ENCODE peak calls at places on chromosomes 1 and 21, in six cellular contexts. U is brain microvascular endothelial cell, G is fibroblast of the aortic adventitia, L is transverse colon, P is fibroblast of mammary gland, F is K562. J is an unnamed sample.
A peak's percentile ranks its signal among the peaks of the same experiment; 100 is the strongest.

GRCh38 chr1:159015440-159015909 is 5.8 kb downstream of the IFI16 start:
- DNase-seq in F (peak; percentile 72), L (peak; percentile 67), P (peak; percentile 96), U (peak; percentile 93), G (peak; percentile 89), J (peak; percentile 47)

GRCh38 chr1:21913258-21913657 is 23.9 kb downstream of the HSPG2 start:
- DNase-seq in G (no peak), U (no peak), L (no peak), F (no peak), P (no peak), J (peak; percentile 86)

GRCh38 chr1:114344656-114345055 is 166.3 kb downstream of the TRIM33 start:
- DNase-seq in U (no peak), L (no peak), G (no peak), F (no peak), P (no peak), J (no peak)

GRCh38 chr21:42495765-42496119 is 282 bp downstream of the RSPH1 start:
- DNase-seq in U (no peak), F (no peak), L (peak; percentile 74), G (no peak), P (peak; percentile 25), J (no peak)

GRCh38 chr1:118360817-118361216 is 175.8 kb upstream of the SPAG17 start:
- DNase-seq in G (peak; percentile 54), U (no peak), P (peak; percentile 73), L (no peak), F (no peak), J (no peak)

GRCh38 chr21:36881223-36881622 is 85.2 kb downstream of the HLCS start:
- DNase-seq in F (no peak), G (no peak), U (peak; percentile 89), P (peak; percentile 79), L (no peak), J (no peak)

GRCh38 chr1:161307230-161307768 is 2.5 kb downstream of the MPZ start:
- DNase-seq in F (peak; percentile 88), G (peak; percentile 32), U (peak; percentile 80), L (no peak), P (peak; percentile 91), J (no peak)

GRCh38 chr1:117820694-117821381 is 108.6 kb downstream of the GDAP2 start:
- DNase-seq in P (peak; percentile 77), G (peak; percentile 67), L (no peak), F (no peak), U (no peak), J (no peak)

GRCh38 chr1:38804062-38804886 is 55.3 kb downstream of the RRAGC start:
- DNase-seq in U (no peak), P (no peak), F (no peak), G (no peak), L (no peak), J (peak; percentile 83)

GRCh38 chr1:245687636-245688535 is 533.1 kb downstream of the KIF26B start:
- DNase-seq in U (no peak), L (no peak), P (no peak), F (no peak), G (no peak), J (peak; percentile 85)

GRCh38 chr1:238900334-238900865 is 486.0 kb upstream of the CHRM3 start:
- DNase-seq in F (no peak), P (no peak), L (no peak), G (no peak), U (no peak), J (peak; percentile 42)

DNA sequence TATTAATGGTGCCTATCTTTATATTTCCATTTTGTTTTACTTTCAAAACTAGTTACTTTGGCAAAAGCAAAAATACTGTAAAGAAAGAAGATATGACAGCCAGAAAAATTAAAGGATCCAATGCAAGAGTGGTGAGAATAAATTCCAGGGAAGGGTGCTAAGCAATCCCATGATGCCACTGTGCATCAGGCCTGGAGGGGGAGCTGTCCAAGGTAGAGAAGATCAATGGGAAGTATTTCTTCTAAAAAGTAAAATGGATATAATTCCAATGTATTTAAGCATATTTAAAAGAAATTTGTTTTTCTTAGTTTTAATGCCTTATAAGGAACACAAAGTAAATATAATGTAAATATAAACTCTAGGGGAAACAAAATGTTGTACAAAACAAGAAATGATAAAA is 1382.2 kb upstream of the B3GALT2 start:
- DNase-seq in U (peak; percentile 10), F (peak; percentile 11), P (no peak), G (no peak), L (no peak), J (peak; percentile 51)
- TF ChIP-seq CTCF in U (peak; percentile 41), F (no peak), P (no peak), G (no peak), L (no peak), J (peak; percentile 44)

GRCh38 chr1:184052750-184053149 is 1.2 kb downstream of the TSEN15 start:
- DNase-seq in U (no peak), F (no peak), G (no peak), P (no peak), L (no peak), J (no peak)
- H3K4me3 ChIP-seq in U (peak overlapping the region; percentile 76), F (peak overlapping the region; percentile 75), G (peak overlapping the region; percentile 85), P (peak overlapping the region; percentile 93), L (no peak overlapping the region), J (peak overlapping the region; percentile 90)

DNA sequence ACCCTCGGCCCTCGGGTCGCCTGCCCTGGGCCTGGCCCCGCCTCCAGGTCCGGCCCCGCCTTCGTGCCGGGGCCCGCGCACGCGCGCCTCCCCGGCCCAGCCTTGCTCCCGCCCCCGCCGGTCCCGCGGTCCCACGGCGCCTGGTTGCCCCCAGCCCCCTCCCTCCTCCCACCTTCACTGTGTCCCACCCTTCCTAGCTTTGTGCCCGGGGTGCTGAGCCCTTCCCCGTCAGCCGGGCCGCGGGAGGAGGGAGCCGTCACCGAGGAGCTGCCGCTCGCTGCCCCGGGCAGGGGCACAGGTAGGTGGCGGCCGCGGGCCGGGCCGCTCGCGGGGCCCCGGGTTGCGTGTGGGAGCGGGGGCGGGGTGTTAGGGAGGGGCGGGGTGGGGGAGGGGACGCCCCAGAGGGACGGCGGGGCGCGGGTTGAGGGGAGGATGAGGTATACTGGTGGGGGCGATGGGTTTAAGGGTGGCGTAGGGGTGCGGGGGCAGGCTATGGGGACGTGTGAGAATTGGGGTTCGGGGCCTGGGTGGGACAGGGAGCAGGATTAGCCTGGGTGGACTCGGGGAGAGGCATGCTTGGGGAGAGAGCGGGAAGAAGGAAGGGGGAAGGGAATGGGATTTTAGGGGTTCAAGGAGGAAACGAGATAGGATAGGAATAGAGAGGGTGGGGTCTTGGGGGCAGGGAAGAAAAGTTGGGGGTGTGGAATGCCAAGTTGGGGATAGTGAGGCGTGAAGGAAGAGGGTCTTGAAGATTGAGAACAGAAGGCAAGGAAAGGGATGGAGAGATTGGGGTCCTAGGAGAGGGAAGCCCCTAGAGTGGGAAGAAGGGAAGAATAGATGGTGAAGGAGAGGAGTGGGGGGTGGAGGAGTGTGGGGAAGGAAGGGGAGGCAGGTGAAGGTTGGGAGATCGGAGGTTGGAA is at the start of gene LRRC42:
- DNase-seq in U (no peak), G (no peak), P (no peak), F (peak; percentile 91), L (no peak), J (no peak)
- TF ChIP-seq CTCF in U (peak; percentile 12), G (peak; percentile 33), P (no peak), F (peak; percentile 56), L (no peak), J (peak; percentile 31)

GRCh38 chr1:228464487-228464983 is 22.6 kb upstream of the RNF187 start:
- DNase-seq in P (peak; percentile 76), G (peak; percentile 82), U (peak; percentile 84), F (no peak), L (peak; percentile 69), J (peak; percentile 95)

GRCh38 chr1:228463009-228463558 is 24.1 kb upstream of the RNF187 start:
- DNase-seq in U (no peak), P (no peak), L (no peak), F (no peak), G (no peak), J (no peak)

GRCh38 chr1:228463559-228464455 is 23.4 kb upstream of the RNF187 start:
- DNase-seq in P (peak; percentile 22), G (peak; percentile 44), F (peak; percentile 96), U (no peak), L (peak; percentile 39), J (peak; percentile 87)

GRCh38 chr1:228465134-228465533 is 22.0 kb upstream of the RNF187 start:
- DNase-seq in P (no peak), F (no peak), U (no peak), G (no peak), L (no peak), J (no peak)

DNA sequence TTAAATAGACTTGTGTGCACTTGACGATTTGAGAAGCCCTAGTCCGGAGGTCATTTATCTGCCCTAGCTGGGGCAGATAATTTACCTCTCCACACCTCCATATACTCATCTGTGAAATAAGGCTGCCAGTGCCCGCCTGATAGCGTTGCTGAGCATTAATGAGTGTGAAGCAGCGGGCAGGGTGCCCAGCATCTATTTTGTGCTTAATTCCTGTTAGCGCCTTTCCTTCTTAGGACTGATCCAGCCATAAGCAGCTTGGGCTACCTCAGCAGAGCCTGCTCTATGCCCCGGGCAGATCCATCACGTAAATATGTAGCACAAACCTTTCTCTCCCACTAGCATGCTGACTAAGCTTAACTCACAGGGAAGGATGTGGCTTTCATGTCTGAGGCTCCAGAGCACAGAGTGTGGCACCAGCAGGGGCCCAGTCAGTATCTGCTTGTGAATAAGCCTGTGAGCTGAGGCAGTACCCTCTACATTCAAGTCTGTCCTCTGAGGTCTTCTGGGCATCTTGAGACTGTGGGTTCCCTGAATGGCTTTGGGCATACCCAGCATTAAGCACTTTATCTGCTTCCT is 21.5 kb upstream of the RNF187 start:
- DNase-seq in U (no peak), G (no peak), L (no peak), P (no peak), F (no peak), J (no peak)
- H3K4me3 ChIP-seq in U (no peak overlapping the region), G (no peak overlapping the region), L (no peak overlapping the region), P (no peak overlapping the region), F (no peak overlapping the region), J (peak overlapping the region; percentile 78)

GRCh38 chr1:47333922-47334764 is 553 bp downstream of the CMPK1 start:
- DNase-seq in G (peak; percentile 62), L (peak; percentile 87), U (peak; percentile 53), F (peak; percentile 93), P (peak; percentile 71), J (peak; percentile 90)
- TF ChIP-seq CTCF in G (peak; percentile 34), L (peak; percentile 37), U (peak; percentile 38), F (peak; percentile 41), P (peak; percentile 6), J (peak; percentile 49)

DNA sequence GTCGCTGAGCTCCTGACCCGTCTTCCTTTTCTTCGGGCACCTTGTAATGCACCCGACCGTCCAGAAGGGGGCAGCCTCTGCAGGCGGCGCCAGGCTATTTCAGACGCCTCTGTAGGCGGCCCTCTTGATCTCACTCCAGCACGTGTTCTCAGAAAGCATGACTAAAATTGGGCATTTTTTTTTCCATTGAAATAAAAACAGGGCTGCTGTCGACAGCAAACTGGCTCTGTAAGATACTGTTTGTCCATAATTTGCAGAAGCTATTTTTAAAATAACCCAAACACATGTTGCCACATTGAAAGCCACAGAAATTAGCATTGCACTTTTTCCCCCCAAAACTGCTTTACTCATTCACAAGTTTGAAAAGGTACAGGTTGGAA is 78.0 kb downstream of the STUM start:
- DNase-seq in L (peak; percentile 68), P (peak; percentile 76), G (peak; percentile 75), U (peak; percentile 61), F (peak; percentile 78), J (peak; percentile 92)
- H3K4me3 ChIP-seq in L (no peak overlapping the region), P (no peak overlapping the region), G (no peak overlapping the region), U (no peak overlapping the region), F (no peak overlapping the region), J (no peak overlapping the region)

J was measured in endodermal cell.